ENCODE peak calls at places on chromosome 11, in five cellular contexts. K is uterus, D is astrocyte, R is HCT116, B is stomach. L is an unnamed sample.

GRCh38 chr11:75810637-75811383 is 4.2 kb upstream of the UVRAG start:
- DNase-seq in K (no peak), D (no peak), R (no peak), B (no peak), L (no peak)

GRCh38 chr11:12868315-12869073 is 140.6 kb upstream of the RASSF10 start:
- DNase-seq in K (no peak), D (no peak), R (no peak), B (no peak), L (no peak)

GRCh38 chr11:85717360-85717927 is 31.4 kb upstream of the CCDC89 start:
- DNase-seq in K (no peak), D (no peak), R (no peak), B (no peak), L (no peak)

GRCh38 chr11:102807921-102808320 is 10.0 kb upstream of the MMP1 start:
- DNase-seq in K (no peak), D (no peak), R (peak; percentile 75), B (peak; percentile 43), L (no peak)

GRCh38 chr11:38971141-38971540 is 2373.1 kb upstream of the RAG2 start:
- DNase-seq in K (no peak), D (peak; percentile 8), R (no peak), B (no peak), L (no peak)

GRCh38 chr11:32566527-32566926 is 17.1 kb upstream of the EIF3M start:
- DNase-seq in K (no peak), D (no peak), R (no peak), B (no peak), L (no peak)

GRCh38 chr11:118048472-118049370 is 28.2 kb upstream of the TMPRSS4 start:
- DNase-seq in K (no peak), D (no peak), R (no peak), B (peak; percentile 20), L (no peak)

GRCh38 chr11:77473001-77473800 is 693 bp downstream of the PAK1 start:
- DNase-seq in K (peak; percentile 41), D (no peak), R (no peak), B (peak; percentile 62), L (peak; percentile 51)

GRCh38 chr11:1113405-1114201 is 38.9 kb downstream of the MUC2 start:
- DNase-seq in K (no peak), D (no peak), R (no peak), B (no peak), L (peak; percentile 45)

GRCh38 chr11:117657801-117658200 is 139.2 kb downstream of the DSCAML1 start:
- DNase-seq in K (no peak), D (no peak), R (no peak), B (no peak), L (no peak)

GRCh38 chr11:63698976-63699733 is 17.9 kb downstream of the RTN3 start:
- DNase-seq in K (no peak), D (no peak), R (no peak), B (no peak), L (no peak)

GRCh38 chr11:29310016-29310415 is 706.8 kb downstream of the KCNA4 start:
- DNase-seq in K (no peak), D (peak; percentile 94), R (no peak), B (no peak), L (no peak)

GRCh38 chr11:44457862-44458261 is 107.6 kb upstream of the CD82 start:
- DNase-seq in K (no peak), D (no peak), R (no peak), B (no peak), L (no peak)
- TF ChIP-seq CTCF in K (no peak), D (no peak), R (no peak), B (no peak), L (no peak)

DNA sequence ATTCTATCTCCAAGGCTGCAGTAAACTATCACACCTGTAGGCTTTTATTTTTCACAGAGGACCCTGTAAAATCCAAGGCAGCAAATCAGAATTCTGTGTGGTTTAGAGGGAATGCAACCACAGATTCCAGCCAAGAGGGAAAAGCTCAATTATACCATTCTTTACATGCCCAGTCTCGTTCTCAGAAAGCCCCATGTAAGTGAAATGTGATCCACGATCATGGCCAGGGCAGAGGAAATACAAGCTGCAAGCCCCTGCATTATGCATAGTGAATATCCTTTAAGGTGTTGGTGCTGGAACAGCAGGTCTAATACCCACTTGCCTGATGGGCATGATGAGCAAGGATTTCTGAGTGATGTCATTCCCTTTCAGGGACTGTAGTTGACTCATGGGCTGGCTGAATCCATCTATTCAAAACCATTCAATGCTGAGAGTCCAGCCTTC is 198.7 kb upstream of the MTMR2 start:
- DNase-seq in K (no peak), D (peak; percentile 72), R (no peak), B (no peak), L (no peak)
- TF ChIP-seq CTCF in K (no peak), D (no peak), R (no peak), B (no peak), L (no peak)

DNA sequence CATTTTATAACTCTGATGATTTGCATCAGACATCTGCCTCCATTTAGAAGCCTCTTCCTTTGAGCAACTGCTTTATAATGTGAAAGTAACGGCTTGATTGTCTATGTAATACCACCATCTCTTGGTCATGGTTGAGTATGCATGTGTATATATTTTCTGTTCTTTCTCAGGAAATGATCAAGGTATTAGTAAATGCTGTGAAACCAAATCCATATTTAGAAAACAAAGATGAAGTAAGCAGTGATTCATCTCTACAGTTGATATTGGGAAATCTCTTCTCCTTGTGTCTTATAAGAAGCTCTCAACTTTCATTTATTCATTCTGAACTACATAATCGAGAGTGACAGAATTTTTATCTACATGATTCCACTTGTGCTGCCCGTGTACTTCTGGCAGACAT is 104.6 kb upstream of the ANO3 start:
- DNase-seq in K (no peak), D (peak; percentile 78), R (no peak), B (no peak), L (no peak)
- TF ChIP-seq CTCF in K (peak; percentile 52), D (peak; percentile 49), R (no peak), B (no peak), L (no peak)

GRCh38 chr11:2394818-2395105 is 5.8 kb upstream of the TSSC4 start:
- DNase-seq in K (no peak), D (no peak), R (no peak), B (no peak), L (no peak)

GRCh38 chr11:2395856-2396255 is 4.7 kb upstream of the TSSC4 start:
- DNase-seq in K (no peak), D (no peak), R (no peak), B (no peak), L (no peak)

GRCh38 chr11:2393111-2393868 is 7.3 kb upstream of the TSSC4 start:
- DNase-seq in K (no peak), D (no peak), R (no peak), B (no peak), L (no peak)

GRCh38 chr11:2395211-2395730 is 5.3 kb upstream of the TSSC4 start:
- DNase-seq in K (no peak), D (no peak), R (no peak), B (no peak), L (no peak)

GRCh38 chr11:2393941-2394817 is 6.4 kb upstream of the TSSC4 start:
- DNase-seq in K (no peak), D (no peak), R (no peak), B (no peak), L (no peak)
- TF ChIP-seq CTCF in K (no peak), D (no peak), R (peak; percentile 21), B (no peak), L (no peak)

GRCh38 chr11:6269994-6270393 is 10.4 kb downstream of the CCKBR start:
- DNase-seq in K (no peak), D (no peak), R (no peak), B (no peak), L (no peak)
- TF ChIP-seq CTCF in K (no peak), D (no peak), R (peak; percentile 39), B (no peak), L (peak; percentile 17)

DNA sequence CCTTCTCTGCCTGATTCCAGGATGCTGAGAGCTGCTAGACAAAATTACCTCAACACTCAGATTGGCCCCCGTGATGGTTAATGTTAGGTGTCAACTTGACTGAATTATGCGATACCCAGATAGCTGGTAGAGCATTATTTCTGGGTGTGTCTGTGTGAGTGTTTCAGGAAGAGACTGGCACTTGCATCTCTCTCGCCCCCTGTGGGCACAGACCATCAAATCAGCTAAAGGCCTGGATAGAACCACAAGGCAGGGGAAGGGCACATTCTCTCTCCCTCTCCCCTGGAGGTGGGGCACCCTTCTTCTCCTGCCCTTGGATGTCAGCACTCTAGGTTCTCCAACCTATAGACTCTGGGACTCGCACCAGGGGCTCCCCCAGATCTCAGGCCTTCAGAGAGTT is 79.7 kb downstream of the KIRREL3 start:
- DNase-seq in K (no peak), D (no peak), R (no peak), B (no peak), L (no peak)
- TF ChIP-seq CTCF in K (no peak), D (no peak), R (no peak), B (no peak), L (no peak)

GRCh38 chr11:79926707-79927106 is 485.9 kb upstream of the TENM4 start:
- DNase-seq in K (no peak), D (no peak), R (no peak), B (no peak), L (no peak)

GRCh38 chr11:79932612-79933011 is 491.8 kb upstream of the TENM4 start:
- DNase-seq in K (no peak), D (no peak), R (no peak), B (no peak), L (no peak)

DNA sequence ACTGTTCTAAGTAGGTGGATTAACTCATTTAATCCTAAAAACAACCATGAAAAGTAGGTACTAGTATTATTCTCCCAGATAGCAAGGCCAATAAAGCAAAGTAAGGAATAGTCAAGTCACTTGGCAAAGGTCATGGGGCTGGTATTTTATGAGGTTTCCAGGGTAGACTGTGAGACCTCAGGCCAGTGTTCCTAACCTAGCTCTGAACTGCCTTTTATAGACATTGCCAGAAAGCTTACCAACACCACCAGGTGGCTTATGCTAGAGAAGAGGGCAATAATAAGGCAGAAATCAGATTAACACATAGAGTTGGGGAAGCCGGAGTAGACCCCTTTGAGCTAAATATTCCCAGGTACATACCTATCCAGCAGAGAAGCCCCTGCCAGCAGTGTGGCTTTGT is 490.9 kb upstream of the TENM4 start:
- DNase-seq in K (no peak), D (no peak), R (no peak), B (no peak), L (no peak)
- TF ChIP-seq CTCF in K (no peak), D (no peak), R (no peak), B (no peak), L (no peak)

L was measured in CD14-positive monocyte.